ENCODE peak calls at places on chromosomes 4 and X, in four cellular contexts. U, P, J and W are unnamed samples.
A peak's percentile ranks its signal among the peaks of the same experiment; 100 is the strongest.

GRCh38 chrX:22742174-22742573 is 257.6 kb upstream of the DDX53 start:
- DNase-seq in U (no peak), P (no peak), J (no peak), W (no peak)

GRCh38 chr4:91758487-91758886 is 545.3 kb upstream of the GRID2 start:
- DNase-seq in U (no peak), P (no peak), J (no peak), W (no peak)

GRCh38 chr4:137819964-137820383 is 287.7 kb upstream of the PCDH18 start:
- DNase-seq in U (no peak), P (no peak), J (peak; percentile 22), W (peak; percentile 49)

GRCh38 chrX:97326456-97326855 is 442.7 kb downstream of the RPA4 start:
- DNase-seq in U (no peak), P (no peak), J (no peak), W (no peak)

GRCh38 chr4:3401436-3402171 is 40.2 kb upstream of the HGFAC start:
- DNase-seq in U (no peak), P (no peak), J (no peak), W (no peak)

GRCh38 chr4:185794637-185795036 is 17.4 kb downstream of the SORBS2 start:
- DNase-seq in U (no peak), P (no peak), J (no peak), W (no peak)

GRCh38 chr4:52618795-52619590 is 40.1 kb downstream of the USP46 start:
- DNase-seq in U (no peak), P (no peak), J (no peak), W (no peak)

GRCh38 chr4:75630174-75630931 is at the start of gene CDKL2:
- DNase-seq in U (peak; percentile 95), P (peak; percentile 95), J (peak; percentile 92), W (peak; percentile 89)

GRCh38 chrX:12971282-12972003 is 3.5 kb upstream of the TMSB4X start:
- DNase-seq in U (peak; percentile 63), P (no peak), J (peak; percentile 20), W (no peak)

GRCh38 chr4:55312491-55313101 is 33.4 kb upstream of the SRD5A3 start:
- DNase-seq in U (no peak), P (no peak), J (peak; percentile 43), W (peak; percentile 37)

GRCh38 chrX:153884136-153885076 is 1.6 kb downstream of the L1CAM start:
- DNase-seq in U (no peak), P (no peak), J (no peak), W (no peak)

DNA sequence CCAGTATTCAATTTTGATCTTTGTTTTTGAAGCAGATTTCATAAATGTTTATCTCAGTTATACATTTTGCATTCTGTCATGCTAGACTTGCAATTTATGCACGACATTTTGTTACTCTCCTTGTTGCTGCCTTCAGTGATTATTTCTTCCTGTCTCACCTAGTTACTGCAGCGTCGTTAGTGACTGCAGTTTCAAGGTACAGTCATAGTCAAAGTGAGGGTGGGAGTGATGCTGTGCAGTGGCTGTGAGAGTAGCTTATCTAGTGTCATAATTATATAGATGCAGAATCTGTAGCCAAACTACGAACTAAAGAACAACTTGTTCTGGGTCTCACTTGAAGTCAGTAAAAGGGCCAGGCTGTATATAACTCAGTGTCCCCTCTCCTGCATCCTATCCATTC is 69.8 kb downstream of the GPR101 start:
- DNase-seq in U (no peak), P (no peak), J (no peak), W (no peak)
- H3K27me3 ChIP-seq in U (no peaks in the 10 kb centered on the region), P (no peaks in the 10 kb centered on the region), J (no peaks in the 10 kb centered on the region), W (no peaks in the 10 kb centered on the region)

DNA sequence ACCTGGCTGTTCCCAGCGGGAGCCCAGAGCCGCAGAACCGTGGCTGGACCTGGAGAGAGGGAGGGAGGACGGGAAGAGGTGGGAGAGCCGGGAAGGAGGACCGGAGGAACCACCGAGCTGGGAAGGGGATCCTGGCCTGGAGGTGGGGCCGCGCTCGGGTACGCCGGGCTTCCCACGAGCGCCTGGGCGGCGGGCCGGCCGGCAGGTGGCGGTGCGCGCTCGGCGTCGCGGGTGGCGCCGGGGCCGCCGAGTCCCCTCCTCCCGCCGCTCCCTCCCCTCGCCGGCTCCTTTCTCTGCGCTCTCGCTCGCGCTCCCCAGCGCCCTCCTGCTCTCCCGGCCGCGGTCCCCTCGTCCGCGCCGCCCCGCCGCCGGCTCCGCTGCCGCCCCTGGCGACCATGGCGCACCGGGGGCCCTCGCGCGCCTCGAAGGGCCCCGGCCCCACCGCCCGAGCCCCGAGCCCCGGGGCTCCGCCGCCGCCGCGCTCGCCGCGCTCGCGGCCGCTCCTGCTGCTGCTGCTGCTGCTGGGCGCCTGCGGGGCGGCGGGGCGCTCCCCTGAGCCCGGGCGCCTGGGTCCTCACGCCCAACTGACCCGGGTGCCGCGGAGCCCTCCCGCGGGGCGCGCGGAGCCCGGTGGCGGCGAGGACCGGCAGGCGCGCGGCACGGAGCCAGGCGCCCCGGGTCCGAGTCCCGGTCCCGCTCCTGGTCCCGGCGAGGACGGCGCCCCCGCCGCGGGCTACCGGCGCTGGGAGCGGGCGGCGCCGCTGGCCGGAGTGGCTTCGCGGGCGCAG is at the start of gene SORCS2:
- DNase-seq in U (peak; percentile 65), P (peak; percentile 88), J (peak; percentile 65), W (peak; percentile 86)
- H3K4me3 ChIP-seq in U (peak within 1 kb of the TSS; percentile 49), P (peak within 1 kb of the TSS; percentile 34), J (peak within 1 kb of the TSS; percentile 32), W (peak within 1 kb of the TSS; percentile 46)

GRCh38 chrX:134677332-134677731 is 19.1 kb upstream of the PLAC1 start:
- DNase-seq in U (no peak), P (no peak), J (no peak), W (no peak)
- H3K27me3 ChIP-seq in U (no peaks in the 10 kb centered on the region), P (no peaks in the 10 kb centered on the region), J (no peaks in the 10 kb centered on the region), W (no peaks in the 10 kb centered on the region)

GRCh38 chrX:131057706-131058105 is 440 bp upstream of the ARHGAP36 start:
- DNase-seq in U (no peak), P (no peak), J (no peak), W (no peak)
- H3K4me3 ChIP-seq in U (no peak overlapping the region), P (no peak overlapping the region), J (no peak overlapping the region), W (no peak overlapping the region)

GRCh38 chrX:119996069-119996468 is 52.5 kb upstream of the NKAP start:
- DNase-seq in U (no peak), P (no peak), J (no peak), W (no peak)

GRCh38 chrX:119997570-119997969 is 54.0 kb upstream of the NKAP start:
- DNase-seq in U (no peak), P (no peak), J (no peak), W (no peak)

GRCh38 chrX:119999087-119999634 is 55.6 kb upstream of the NKAP start:
- DNase-seq in U (no peak), P (no peak), J (no peak), W (no peak)

GRCh38 chrX:120000490-120001246 is 57.1 kb upstream of the NKAP start:
- DNase-seq in U (no peak), P (no peak), J (no peak), W (no peak)

GRCh38 chrX:119996600-119997524 is 53.3 kb upstream of the NKAP start:
- DNase-seq in U (no peak), P (no peak), J (no peak), W (no peak)
- H3K27me3 ChIP-seq in U (peaks cover 88% of the 10 kb centered on the region), P (peaks cover 100% of the 10 kb centered on the region), J (no peaks in the 10 kb centered on the region), W (peaks cover 83% of the 10 kb centered on the region)

GRCh38 chr4:165875446-165875845 is 2.4 kb downstream of the TLL1 start:
- DNase-seq in U (no peak), P (no peak), J (no peak), W (no peak)
- H3K4me3 ChIP-seq in U (peak overlapping the region; percentile 57), P (no peak overlapping the region), J (no peak overlapping the region), W (no peak overlapping the region)